ENCODE peak calls at places on chromosomes 16 and 17, in seven cellular contexts. M is right lobe of liver; J is adipocyte; B is heart left ventricle; D is CD8-positive, alpha-beta memory T cell; W is PC-3; C is naive thymus-derived CD4-positive, alpha-beta T cell. Y is an unnamed sample. For H3K27me3, the result is how much of the 10 kb centered on the place peaks cover.

GRCh38 chr16:22232277-22233049 is 26.4 kb downstream of the EEF2K start:
- DNase-seq in M (peak), J (no peak), B (no peak), D (no peak), W (peak), C (no peak), Y (peak)

GRCh38 chr16:65658339-65659275 is 536.7 kb upstream of the CDH11 start:
- DNase-seq in M (no peak), J (peak), B (no peak), D (no peak), W (peak), C (no peak), Y (peak)

GRCh38 chr17:44826123-44826790 is 3.8 kb downstream of the GJC1 start:
- DNase-seq in M (no peak), J (no peak), B (no peak), D (no peak), W (peak), C (no peak), Y (no peak)

GRCh38 chr17:15265131-15265530 is at the start of gene PMP22:
- DNase-seq in M (no peak), J (no peak), B (peak), D (no peak), W (peak), C (no peak), Y (no peak)

GRCh38 chr16:57645691-57646387 is 17.4 kb downstream of the ADGRG1 start:
- DNase-seq in M (peak), J (peak), B (peak), D (no peak), W (peak), C (no peak), Y (peak)

GRCh38 chr17:43018008-43018853 is 4.0 kb downstream of the VAT1 start:
- DNase-seq in M (no peak), J (no peak), B (no peak), D (no peak), W (no peak), C (no peak), Y (no peak)

GRCh38 chr16:88727871-88728270 is 21.6 kb downstream of the CTU2 start:
- DNase-seq in M (no peak), J (no peak), B (peak), D (no peak), W (no peak), C (no peak), Y (no peak)

GRCh38 chr16:48865511-48865910 is 255.5 kb upstream of the N4BP1 start:
- DNase-seq in M (no peak), J (no peak), B (no peak), D (no peak), W (no peak), C (no peak), Y (no peak)

GRCh38 chr17:17741346-17742023 is 60.2 kb downstream of the RAI1 start:
- DNase-seq in M (no peak), J (peak), B (no peak), D (no peak), W (no peak), C (no peak), Y (no peak)

GRCh38 chr17:55965051-55965450 is 188.2 kb upstream of the ANKFN1 start:
- DNase-seq in M (no peak), J (no peak), B (no peak), D (no peak), W (no peak), C (no peak), Y (no peak)

GRCh38 chr17:43834106-43834505 is 1.2 kb upstream of the MPP3 start:
- DNase-seq in M (no peak), J (peak), B (no peak), D (no peak), W (peak), C (no peak), Y (peak)

GRCh38 chr16:77977336-77977735 is 45.0 kb upstream of the CLEC3A start:
- DNase-seq in M (no peak), J (no peak), B (no peak), D (no peak), W (no peak), C (no peak), Y (no peak)

GRCh38 chr16:17432902-17433576 is 37.7 kb downstream of the XYLT1 start:
- DNase-seq in M (no peak), J (peak), B (no peak), D (no peak), W (no peak), C (no peak), Y (no peak)

GRCh38 chr16:47213761-47214440 is 70.2 kb upstream of the NETO2 start:
- DNase-seq in M (no peak), J (no peak), B (no peak), D (no peak), W (no peak), C (no peak), Y (peak)

GRCh38 chr16:46650224-46650623 is 29.0 kb upstream of the SHCBP1 start:
- DNase-seq in M (no peak), J (no peak), B (no peak), D (no peak), W (no peak), C (no peak), Y (no peak)

GRCh38 chr17:65799454-65799853 is 238.0 kb upstream of the AXIN2 start:
- DNase-seq in M (no peak), J (no peak), B (no peak), D (no peak), W (no peak), C (no peak), Y (no peak)

GRCh38 chr17:2949469-2950044 is 113.8 kb downstream of the OR1D5 start:
- DNase-seq in M (no peak), J (peak), B (no peak), D (no peak), W (peak), C (no peak), Y (peak)

GRCh38 chr17:44375196-44376017 is 11.8 kb upstream of the FAM171A2 start:
- DNase-seq in M (no peak), J (no peak), B (no peak), D (no peak), W (no peak), C (no peak), Y (no peak)

GRCh38 chr17:65576939-65577338 is 15.5 kb upstream of the AXIN2 start:
- DNase-seq in M (no peak), J (no peak), B (no peak), D (no peak), W (no peak), C (no peak), Y (no peak)

GRCh38 chr16:69048328-69049120 is 56.9 kb upstream of the HAS3 start:
- DNase-seq in M (no peak), J (no peak), B (no peak), D (no peak), W (no peak), C (no peak), Y (no peak)

GRCh38 chr17:76297436-76297835 is 10.6 kb downstream of the QRICH2 start:
- DNase-seq in M (no peak), J (no peak), B (no peak), D (no peak), W (no peak), C (no peak), Y (no peak)

GRCh38 chr16:29925173-29925804 is 737 bp downstream of the KCTD13 start:
- DNase-seq in M (no peak), J (peak), B (no peak), D (no peak), W (no peak), C (no peak), Y (no peak)

GRCh38 chr17:20206591-20206990 is 197.4 kb downstream of the SPECC1 start:
- DNase-seq in M (no peak), J (peak), B (no peak), D (no peak), W (peak), C (no peak), Y (peak)

GRCh38 chr16:12535535-12536411 is 267.9 kb downstream of the CPPED1 start:
- DNase-seq in M (no peak), J (no peak), B (no peak), D (no peak), W (no peak), C (no peak), Y (no peak)

GRCh38 chr17:15910791-15911190 is 34.1 kb upstream of the ADORA2B start:
- DNase-seq in M (no peak), J (no peak), B (no peak), D (no peak), W (peak), C (no peak), Y (peak)

GRCh38 chr17:82298538-82299421 is 18.6 kb downstream of the CD7 start:
- DNase-seq in M (peak), J (no peak), B (no peak), D (no peak), W (no peak), C (no peak), Y (no peak)

GRCh38 chr17:82295472-82295814 is 21.9 kb upstream of the CSNK1D start:
- DNase-seq in M (no peak), J (no peak), B (no peak), D (no peak), W (no peak), C (no peak), Y (no peak)

GRCh38 chr17:82297804-82298537 is 19.4 kb downstream of the CD7 start:
- DNase-seq in M (peak), J (peak), B (peak), D (peak), W (peak), C (peak), Y (peak)

GRCh38 chr17:82297280-82297803 is 20.1 kb downstream of the CD7 start:
- DNase-seq in M (peak), J (peak), B (peak), D (peak), W (peak), C (no peak), Y (peak)

GRCh38 chr17:82296511-82297279 is 20.7 kb downstream of the CD7 start:
- DNase-seq in M (no peak), J (no peak), B (no peak), D (no peak), W (peak), C (no peak), Y (no peak)
- H3K4me3 ChIP-seq in M (no peak), J (no peak), B (no peak), D (peak), W (peak), C (peak), Y (peak)

DNA sequence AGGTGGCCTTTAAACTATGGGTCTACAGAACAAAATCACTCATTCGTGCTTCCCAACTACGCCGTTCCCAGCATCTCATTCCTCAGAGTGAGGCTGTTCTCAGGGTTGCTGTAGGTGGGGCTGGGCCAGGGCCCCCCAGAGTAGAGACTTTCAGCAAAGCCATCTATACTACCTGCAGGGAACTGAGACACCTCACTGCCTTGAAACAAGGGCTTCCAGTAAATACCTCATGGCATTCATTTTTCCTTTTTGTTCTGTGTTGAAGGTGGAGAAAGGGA is 4.2 kb upstream of the SDK2 start:
- DNase-seq in M (no peak), J (no peak), B (no peak), D (no peak), W (no peak), C (no peak), Y (no peak)
- H3K27me3 ChIP-seq in M (under half), J (half or more), B (under half), D (under half), W (half or more), C (under half), Y (under half)

GRCh38 chr16:70252355-70252988 is 732 bp upstream of the EXOSC6 start:
- DNase-seq in M (no peak), J (peak), B (no peak), D (no peak), W (no peak), C (no peak), Y (no peak)
- H3K4me3 ChIP-seq in M (no peak), J (no peak), B (no peak), D (no peak), W (no peak), C (no peak), Y (no peak)

DNA sequence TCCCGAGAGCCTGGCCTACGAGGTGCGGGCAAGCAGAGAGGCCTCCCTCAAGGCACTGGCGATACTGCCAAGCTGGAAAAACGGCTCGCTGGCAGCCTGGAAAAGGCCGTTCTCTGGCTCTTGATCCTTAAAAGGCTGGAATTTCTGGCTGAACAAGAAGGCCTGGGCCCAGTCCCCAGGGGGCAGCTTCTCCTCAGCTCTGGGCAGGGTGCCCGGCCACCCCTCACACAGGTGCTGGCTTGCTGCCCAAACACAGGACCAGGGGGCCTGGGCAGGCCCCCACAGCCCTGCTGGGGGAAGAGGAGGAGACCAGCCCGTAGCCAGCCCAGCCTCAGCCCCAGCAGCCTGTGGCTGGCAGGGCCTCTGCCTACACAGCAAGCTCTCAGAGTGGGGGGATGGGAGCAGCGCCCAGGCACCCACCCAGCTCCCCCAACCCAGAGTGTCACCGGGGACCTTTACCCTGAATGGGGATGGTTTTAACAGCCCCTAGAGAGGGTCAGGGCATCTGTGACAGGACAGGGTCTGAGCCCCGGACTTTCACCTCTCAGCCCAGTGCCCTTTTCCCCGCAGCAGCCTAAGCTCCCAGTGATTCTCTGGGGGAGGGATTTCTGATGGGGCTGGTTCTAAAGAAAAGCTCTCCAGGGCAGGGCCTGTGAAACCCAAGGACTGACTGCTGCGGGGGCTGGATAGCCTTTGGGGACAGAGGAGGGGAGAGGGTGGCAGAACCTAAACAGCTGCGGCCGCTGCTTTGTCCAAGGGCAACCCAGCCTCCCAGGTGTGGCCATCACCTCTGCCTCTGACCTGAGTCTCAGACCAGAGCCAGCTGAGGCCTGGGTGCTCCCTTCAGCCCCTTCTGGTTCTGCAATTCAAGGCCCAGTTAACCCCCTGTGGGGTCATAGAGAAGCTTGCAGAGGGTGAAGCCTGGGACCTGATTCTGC is 38.6 kb upstream of the TOB1 start:
- DNase-seq in M (peak), J (no peak), B (peak), D (no peak), W (peak), C (no peak), Y (no peak)
- H3K27me3 ChIP-seq in M (under half), J (under half), B (under half), D (under half), W (under half), C (under half), Y (under half)

GRCh38 chr17:48996696-48997102 is 486 bp upstream of the IGF2BP1 start:
- DNase-seq in M (no peak), J (no peak), B (no peak), D (no peak), W (no peak), C (no peak), Y (no peak)

GRCh38 chr17:48993305-48993704 is 3.9 kb upstream of the IGF2BP1 start:
- DNase-seq in M (no peak), J (no peak), B (no peak), D (no peak), W (no peak), C (no peak), Y (no peak)

GRCh38 chr17:48995871-48996695 is 1.1 kb upstream of the IGF2BP1 start:
- DNase-seq in M (no peak), J (peak), B (no peak), D (no peak), W (no peak), C (no peak), Y (no peak)

GRCh38 chr17:48995332-48995870 is 1.8 kb upstream of the IGF2BP1 start:
- DNase-seq in M (no peak), J (no peak), B (no peak), D (no peak), W (no peak), C (no peak), Y (no peak)

GRCh38 chr17:48994548-48995331 is 2.4 kb upstream of the IGF2BP1 start:
- DNase-seq in M (no peak), J (no peak), B (no peak), D (no peak), W (no peak), C (no peak), Y (no peak)
- H3K4me3 ChIP-seq in M (no peak), J (no peak), B (no peak), D (no peak), W (no peak), C (no peak), Y (no peak)

GRCh38 chr16:3183445-3184139 is 4.4 kb upstream of the OR1F1 start:
- DNase-seq in M (no peak), J (no peak), B (no peak), D (no peak), W (no peak), C (no peak), Y (no peak)
- H3K27me3 ChIP-seq in M (under half), J (under half), B (half or more), D (half or more), W (under half), C (under half), Y (under half)

GRCh38 chr16:2719328-2720062 is 529 bp downstream of the PRSS27 start:
- DNase-seq in M (peak), J (no peak), B (peak), D (no peak), W (peak), C (no peak), Y (no peak)

GRCh38 chr16:2717360-2718263 is 2.4 kb downstream of the PRSS27 start:
- DNase-seq in M (peak), J (no peak), B (no peak), D (no peak), W (no peak), C (no peak), Y (no peak)

GRCh38 chr16:2720719-2721633 is 952 bp upstream of the PRSS27 start:
- DNase-seq in M (peak), J (peak), B (peak), D (peak), W (peak), C (peak), Y (peak)

GRCh38 chr16:2716948-2717347 is 3.1 kb downstream of the PRSS27 start:
- DNase-seq in M (no peak), J (no peak), B (no peak), D (no peak), W (no peak), C (no peak), Y (no peak)

GRCh38 chr16:2720063-2720455 is at the start of gene PRSS27:
- DNase-seq in M (peak), J (no peak), B (no peak), D (no peak), W (no peak), C (no peak), Y (no peak)
- H3K4me3 ChIP-seq in M (peak), J (peak), B (peak), D (no peak), W (peak), C (peak), Y (peak)

DNA sequence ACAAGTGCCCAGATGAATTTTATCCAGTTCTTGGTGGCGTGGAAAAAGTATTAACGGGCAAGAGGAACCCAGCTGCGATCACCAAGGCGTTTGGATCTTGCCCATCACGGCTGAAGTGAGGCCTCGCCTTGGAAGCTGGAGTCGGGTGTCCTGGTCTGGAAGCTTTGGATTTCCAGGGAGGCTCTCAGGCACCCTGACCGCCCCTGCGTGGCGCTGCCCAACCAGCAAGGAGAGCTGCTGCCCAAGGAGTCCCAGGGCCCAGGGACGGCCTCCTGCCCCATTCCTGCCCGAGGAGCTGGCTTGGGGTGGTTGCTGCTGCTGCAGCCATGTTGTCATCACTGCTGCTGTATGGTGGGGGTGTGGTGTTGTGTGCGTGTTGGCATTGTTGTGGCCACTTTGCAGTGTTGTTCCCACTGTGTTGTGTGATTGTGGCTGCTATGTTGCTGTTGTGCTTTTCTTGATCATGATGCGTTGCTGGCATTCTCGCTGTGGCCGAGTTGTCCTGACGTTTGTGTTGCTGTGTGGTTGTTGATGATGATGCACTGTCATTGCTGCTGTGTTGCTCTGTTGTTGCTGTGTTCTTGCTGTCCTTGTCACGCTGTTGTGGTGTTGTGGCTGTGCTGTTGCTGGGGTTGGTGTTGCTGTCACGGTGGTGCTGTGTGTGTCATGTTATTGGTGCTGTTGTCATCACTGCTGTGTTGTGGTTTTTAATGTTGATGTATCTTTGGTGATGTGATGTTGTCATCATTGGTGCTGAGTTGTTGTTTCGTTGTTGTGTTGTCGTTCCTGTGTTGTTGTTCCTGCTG is 318.8 kb downstream of the C16orf95 start:
- DNase-seq in M (no peak), J (no peak), B (no peak), D (no peak), W (no peak), C (no peak), Y (no peak)
- H3K27me3 ChIP-seq in M (under half), J (under half), B (under half), D (under half), W (under half), C (under half), Y (under half)

Y was measured in bronchial epithelial cell.